ENCODE peak calls at places on chromosomes 12 and 14, in nine cellular contexts. P is aorta, A is AG04450, W is foreskin fibroblast, V is BJ, B is fibroblast of mammary gland, U is lower leg skin, M is Panc1, N is fibroblast of lung. R is an unnamed sample.

GRCh38 chr14:23829736-23830474 is 123.7 kb upstream of the DHRS4 start:
- DNase-seq in M (peak), B (peak), N (peak), V (peak), U (no peak), A (peak), W (peak), P (no peak), R (peak)

GRCh38 chr12:1827806-1828805 is 7.7 kb downstream of the LRTM2 start:
- DNase-seq in N (no peak), V (no peak), U (no peak), A (no peak), W (no peak), P (peak), B (no peak), M (no peak), R (no peak)

GRCh38 chr14:51554339-51554920 is 97.3 kb upstream of the FRMD6 start:
- DNase-seq in B (peak), V (peak), P (no peak), A (peak), U (no peak), N (peak), W (peak), M (no peak), R (peak)

GRCh38 chr12:92080390-92081285 is 65.0 kb downstream of the BTG1 start:
- DNase-seq in P (no peak), U (no peak), M (peak), W (peak), V (peak), A (no peak), B (peak), N (peak), R (peak)

GRCh38 chr12:29732211-29732992 is 51.3 kb downstream of the TMTC1 start:
- DNase-seq in P (no peak), W (no peak), A (no peak), V (no peak), N (peak), M (no peak), B (no peak), U (no peak), R (no peak)

GRCh38 chr12:121295746-121296617 is 527 bp downstream of the CAMKK2 start:
- DNase-seq in N (no peak), P (peak), U (no peak), M (no peak), W (peak), B (no peak), A (no peak), V (no peak), R (no peak)

GRCh38 chr12:76201758-76202157 is 117.3 kb upstream of the NAP1L1 start:
- DNase-seq in N (peak), A (no peak), V (no peak), M (no peak), B (peak), U (no peak), W (no peak), P (no peak), R (no peak)

GRCh38 chr12:55188974-55189556 is 31.8 kb upstream of the OR10A7 start:
- DNase-seq in B (peak), M (peak), V (peak), U (peak), P (no peak), A (peak), N (peak), W (peak), R (peak)

GRCh38 chr14:23446291-23446851 is 10.9 kb upstream of the MYH7 start:
- DNase-seq in V (no peak), N (no peak), P (no peak), U (no peak), M (no peak), B (no peak), A (no peak), W (no peak), R (no peak)

GRCh38 chr14:38073641-38074040 is 134.1 kb upstream of the SSTR1 start:
- DNase-seq in B (peak), U (no peak), P (no peak), V (peak), W (peak), A (no peak), N (no peak), M (no peak), R (no peak)

GRCh38 chr12:19489168-19489567 is 49.9 kb downstream of the AEBP2 start:
- DNase-seq in M (no peak), B (no peak), A (no peak), W (no peak), V (no peak), N (no peak), P (no peak), U (no peak), R (no peak)

GRCh38 chr12:11085419-11085818 is 6.7 kb downstream of the TAS2R43 start:
- DNase-seq in A (no peak), B (peak), N (peak), P (no peak), W (no peak), U (no peak), V (no peak), M (no peak), R (no peak)

GRCh38 chr12:69348162-69348938 is at the start of gene LYZ:
- DNase-seq in V (no peak), A (no peak), M (no peak), W (no peak), P (no peak), U (peak), B (no peak), N (no peak), R (no peak)

GRCh38 chr14:51921026-51921425 is 60.6 kb downstream of the GNG2 start:
- DNase-seq in U (no peak), W (no peak), M (no peak), P (no peak), B (no peak), V (no peak), A (no peak), N (peak), R (no peak)

GRCh38 chr14:32764131-32764530 is 174.5 kb upstream of the NPAS3 start:
- DNase-seq in N (peak), V (no peak), B (peak), A (no peak), M (no peak), P (no peak), U (no peak), W (peak), R (no peak)

GRCh38 chr14:31806249-31806648 is 245.0 kb downstream of the NUBPL start:
- DNase-seq in N (no peak), U (no peak), A (no peak), V (no peak), B (no peak), W (no peak), P (no peak), M (no peak), R (no peak)

GRCh38 chr12:126789963-126790362 is 1477.0 kb upstream of the TMEM132C start:
- DNase-seq in V (no peak), M (no peak), P (no peak), U (no peak), A (no peak), N (no peak), B (no peak), W (no peak), R (no peak)

GRCh38 chr12:112930350-112930749 is 7.9 kb upstream of the OAS3 start:
- DNase-seq in V (no peak), N (no peak), U (no peak), M (no peak), P (no peak), B (no peak), A (no peak), W (no peak), R (no peak)

GRCh38 chr14:32329146-32329545 is at the start of gene AKAP6:
- DNase-seq in V (no peak), B (peak), M (no peak), N (no peak), P (no peak), W (peak), A (no peak), U (no peak), R (no peak)

GRCh38 chr12:16094437-16094836 is 183.0 kb downstream of the SLC15A5 start:
- DNase-seq in B (no peak), P (no peak), U (no peak), M (no peak), A (no peak), N (no peak), W (no peak), V (no peak), R (no peak)

GRCh38 chr12:15540469-15540872 is 218.2 kb downstream of the PTPRO start:
- DNase-seq in A (no peak), P (no peak), W (peak), V (peak), B (peak), U (no peak), M (no peak), N (peak), R (peak)

GRCh38 chr12:43973385-43973784 is 137.5 kb downstream of the TMEM117 start:
- DNase-seq in M (no peak), V (no peak), N (no peak), W (no peak), A (no peak), U (no peak), P (no peak), B (no peak), R (no peak)

GRCh38 chr12:24975425-24975824 is 26.5 kb upstream of the BCAT1 start:
- DNase-seq in M (no peak), N (peak), B (no peak), W (no peak), V (no peak), U (no peak), P (no peak), A (no peak), R (no peak)

GRCh38 chr12:31226639-31227038 is 99.3 kb downstream of the SINHCAF start:
- DNase-seq in V (no peak), P (no peak), U (no peak), M (no peak), B (no peak), A (no peak), N (no peak), W (no peak), R (no peak)

GRCh38 chr14:76236172-76237130 is 84.7 kb downstream of the GPATCH2L start:
- DNase-seq in B (no peak), M (no peak), A (no peak), P (no peak), N (peak), W (peak), U (no peak), V (no peak), R (no peak)

GRCh38 chr12:128168273-128168672 is 98.7 kb upstream of the TMEM132C start:
- DNase-seq in W (no peak), P (no peak), U (no peak), N (no peak), B (no peak), A (no peak), M (no peak), V (no peak), R (no peak)

GRCh38 chr14:92651106-92651792 is 97.2 kb downstream of the LGMN start:
- DNase-seq in A (no peak), V (no peak), W (no peak), M (no peak), B (peak), P (no peak), N (no peak), U (peak), R (no peak)

DNA sequence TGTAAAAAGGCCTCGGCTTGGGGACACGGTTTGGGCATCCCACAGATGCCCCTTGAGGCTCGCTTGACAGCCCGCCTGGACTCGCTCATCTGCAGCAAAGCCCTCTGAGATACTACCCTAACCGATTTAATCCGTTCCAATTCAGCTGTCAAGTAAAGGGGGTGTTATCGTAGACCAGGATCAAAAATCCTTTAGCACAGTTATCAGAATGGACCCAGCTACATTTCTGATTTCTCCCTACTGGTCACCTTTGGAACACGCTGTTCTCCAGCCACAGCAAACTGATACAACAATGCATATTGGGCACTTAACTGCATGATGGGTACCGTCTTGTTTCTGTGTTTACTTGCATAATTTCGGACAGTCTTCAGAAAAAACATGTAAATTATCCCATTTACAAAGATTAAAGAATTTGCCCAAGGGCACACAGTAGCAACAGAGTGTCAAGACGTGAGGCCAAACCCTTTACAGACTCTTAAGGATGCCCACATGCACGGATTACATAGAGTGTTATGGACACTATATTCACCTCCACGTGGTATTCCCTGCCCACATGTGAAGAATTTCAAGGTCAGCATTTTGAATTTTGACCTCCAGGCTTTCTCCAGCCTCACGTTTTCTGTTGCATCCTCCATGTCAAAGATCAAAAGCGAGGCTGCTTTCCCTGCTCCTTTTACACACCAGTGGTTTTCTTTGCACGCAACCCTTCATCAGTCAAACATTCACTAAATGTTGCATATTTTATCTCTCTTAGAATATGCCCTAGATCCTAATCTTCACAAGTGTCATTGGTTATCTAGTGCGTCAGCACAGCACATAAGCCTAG is 3.2 kb upstream of the DUSP6 start:
- DNase-seq in N (peak), U (no peak), A (no peak), W (no peak), V (no peak), M (no peak), P (no peak), B (no peak), R (no peak)
- H3K4me3 ChIP-seq in N (peak), U (no peak), A (peak), W (peak), V (peak), M (peak), P (peak), B (no peak), R (peak)

DNA sequence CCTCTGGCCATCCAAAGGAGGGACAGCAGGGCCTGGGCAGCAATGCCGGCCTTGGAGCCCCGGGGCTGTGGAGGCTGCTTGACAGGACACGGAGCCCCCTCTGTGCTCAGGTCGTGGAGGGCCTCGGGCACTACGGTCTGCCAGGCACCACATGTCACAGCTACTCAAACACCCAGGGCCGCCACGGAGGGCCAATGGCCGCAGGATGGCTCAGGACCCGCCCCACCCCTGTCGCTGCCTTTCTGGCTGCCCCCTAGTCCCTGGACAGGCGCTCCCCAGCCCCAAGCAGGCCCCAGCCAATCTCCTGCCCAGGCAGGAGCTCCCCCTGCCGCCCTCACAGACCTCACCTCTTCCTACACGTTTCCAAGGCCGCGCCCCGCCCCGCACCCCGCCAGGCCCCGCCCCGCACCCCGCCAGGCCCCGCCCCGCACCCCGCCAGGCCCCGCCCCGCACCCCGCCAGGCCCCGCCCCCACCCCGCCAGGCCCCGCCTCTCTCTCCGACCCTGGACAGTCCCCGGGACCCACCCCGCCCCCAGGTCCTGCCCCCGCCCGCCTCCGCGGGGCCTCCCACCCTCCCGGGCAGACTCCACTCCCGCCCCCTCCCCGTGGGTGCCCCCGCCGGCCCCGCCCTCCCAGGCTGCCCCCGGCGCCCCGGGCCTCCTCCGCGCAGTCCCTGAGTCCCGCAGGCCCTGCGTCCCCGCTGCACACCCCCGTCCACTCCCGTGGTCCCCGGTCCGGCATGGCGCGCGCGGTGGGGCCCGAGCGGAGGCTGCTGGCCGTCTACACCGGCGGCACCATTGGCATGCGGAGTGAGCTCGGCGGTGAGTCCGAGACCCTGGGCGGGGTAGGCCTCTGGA is at the start of gene ASPG:
- DNase-seq in N (no peak), U (no peak), M (no peak), W (no peak), V (no peak), P (peak), B (no peak), A (no peak), R (no peak)
- H3K4me3 ChIP-seq in N (no peak), U (no peak), M (no peak), W (no peak), V (no peak), P (no peak), B (no peak), A (no peak), R (no peak)

GRCh38 chr12:131432532-131433260 is 278.2 kb upstream of the SFSWAP start:
- DNase-seq in N (no peak), B (no peak), U (no peak), P (no peak), A (no peak), V (no peak), M (no peak), W (no peak), R (no peak)
- H3K4me3 ChIP-seq in N (no peak), B (no peak), U (no peak), P (no peak), A (no peak), V (no peak), M (no peak), W (no peak), R (no peak)

DNA sequence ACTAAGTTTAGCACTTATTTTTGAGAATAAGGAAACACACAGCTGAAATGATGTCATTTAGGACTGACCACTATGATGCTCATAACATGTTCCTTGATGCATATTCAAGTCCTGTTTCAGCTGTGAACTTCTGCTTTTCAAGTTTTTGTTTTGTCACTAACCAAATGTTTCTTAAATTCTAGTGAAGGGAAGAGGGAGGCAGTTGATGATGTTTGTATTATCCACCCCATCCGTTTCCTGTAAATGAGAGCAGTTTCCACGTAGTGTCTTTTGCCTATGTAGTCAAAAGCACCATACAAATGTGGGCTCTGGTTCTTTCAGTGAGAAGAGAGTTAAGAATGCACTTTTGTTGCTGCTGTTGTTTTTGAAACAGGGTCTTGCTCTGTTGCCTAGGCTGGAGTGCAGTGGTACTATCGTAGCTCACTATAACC is 491.8 kb downstream of the PCNX1 start:
- DNase-seq in V (no peak), N (peak), A (no peak), U (no peak), W (no peak), B (no peak), M (no peak), P (no peak), R (no peak)
- H3K4me3 ChIP-seq in V (no peak), N (no peak), A (no peak), U (no peak), W (no peak), B (no peak), M (no peak), P (no peak), R (no peak)

DNA sequence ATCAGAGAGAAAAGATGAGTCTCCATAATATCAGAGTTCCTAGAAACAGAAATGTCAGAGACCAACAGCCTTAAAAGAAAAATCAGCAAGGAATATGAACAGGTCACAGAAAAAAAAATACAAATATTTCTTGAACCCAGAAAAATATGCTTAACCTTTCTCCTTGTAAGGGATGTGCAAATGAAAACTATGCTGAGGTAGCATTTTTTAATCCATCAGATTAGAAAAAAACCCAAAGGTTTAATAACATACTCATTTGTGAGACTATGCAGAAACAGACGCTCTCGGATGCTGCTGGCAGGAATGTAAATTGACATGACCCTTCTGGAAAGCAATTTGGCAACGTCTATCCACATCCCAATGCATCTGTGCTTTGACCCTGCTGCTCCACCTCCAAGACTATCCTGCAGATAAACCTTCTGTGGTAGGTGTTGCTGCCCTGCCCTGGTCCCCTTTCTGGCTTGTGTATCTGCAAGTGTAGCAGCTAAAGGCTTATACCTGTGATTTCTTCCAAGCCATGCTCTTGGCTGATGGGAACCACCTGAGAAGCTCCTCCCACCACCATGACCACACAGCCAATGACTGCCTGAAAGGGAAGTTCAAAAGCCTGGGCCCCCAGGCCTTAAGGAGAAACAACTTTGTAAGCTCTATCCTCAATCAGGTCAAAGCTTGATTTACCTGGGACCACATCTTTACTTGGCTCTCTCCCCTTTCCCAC is 49.4 kb downstream of the LTBP2 start:
- DNase-seq in P (peak), W (peak), N (no peak), V (no peak), A (no peak), M (no peak), B (no peak), U (no peak), R (no peak)
- H3K4me3 ChIP-seq in P (no peak), W (no peak), N (no peak), V (no peak), A (peak), M (no peak), B (no peak), U (no peak), R (no peak)